ENCODE peak calls at places on chromosomes 5 and 9, in eight cellular contexts. B is heart left ventricle, R is HepG2, X is aorta, D is upper lobe of right lung, E is left lung, V is psoas muscle, W is right cardiac atrium. H is an unnamed sample. For H3K27me3, the result is how much of the 10 kb centered on the place peaks cover.

GRCh38 chr5:113118765-113119164 is 142.2 kb downstream of the DCP2 start:
- ATAC-seq in V (peak), W (peak), R (peak), D (no peak), B (peak), X (peak), E (no peak), H (no peak)

GRCh38 chr9:129242971-129243561 is 65.0 kb upstream of the IER5L start:
- ATAC-seq in R (no peak), V (peak), E (peak), W (peak), X (peak), D (peak), B (no peak), H (peak)

GRCh38 chr5:132260714-132261615 is 3.5 kb downstream of the PDLIM4 start:
- ATAC-seq in V (no peak), W (no peak), B (no peak), E (peak), D (peak), R (no peak), X (no peak), H (no peak)

GRCh38 chr5:50853151-50853550 is 186.7 kb downstream of the PARP8 start:
- ATAC-seq in E (peak), X (peak), R (no peak), D (peak), V (no peak), B (no peak), W (peak), H (peak)

GRCh38 chr5:155633338-155633957 is 619.9 kb downstream of the KIF4B start:
- ATAC-seq in V (no peak), E (no peak), R (no peak), D (peak), W (no peak), X (peak), B (no peak), H (no peak)

GRCh38 chr9:2740616-2741015 is 23.3 kb downstream of the KCNV2 start:
- ATAC-seq in E (no peak), V (no peak), W (no peak), X (no peak), D (no peak), R (no peak), B (no peak), H (no peak)

GRCh38 chr9:87909310-87910041 is 8.3 kb upstream of the SPATA31C1 start:
- ATAC-seq in R (peak), B (no peak), W (peak), X (no peak), D (peak), E (peak), V (no peak), H (no peak)

GRCh38 chr5:132180134-132180745 is 47.4 kb downstream of the P4HA2 start:
- ATAC-seq in V (peak), E (peak), D (peak), B (no peak), X (peak), W (peak), R (peak), H (peak)

GRCh38 chr9:120191141-120191540 is 388.8 kb downstream of the CDK5RAP2 start:
- ATAC-seq in X (no peak), D (no peak), R (no peak), W (no peak), E (no peak), V (no peak), B (no peak), H (no peak)

GRCh38 chr5:130727834-130728233 is 437.2 kb downstream of the HINT1 start:
- ATAC-seq in W (no peak), R (no peak), X (no peak), D (no peak), V (no peak), B (no peak), E (no peak), H (no peak)

GRCh38 chr9:7935666-7936065 is 136.1 kb upstream of the DMAC1 start:
- ATAC-seq in W (no peak), V (no peak), E (peak), X (no peak), B (no peak), R (no peak), D (peak), H (no peak)

GRCh38 chr5:26237489-26237888 is 800.9 kb downstream of the CDH9 start:
- ATAC-seq in V (no peak), B (no peak), W (no peak), D (no peak), R (no peak), X (no peak), E (no peak), H (no peak)

GRCh38 chr5:26232706-26233105 is 805.7 kb downstream of the CDH9 start:
- ATAC-seq in B (no peak), V (no peak), D (peak), W (no peak), X (no peak), R (no peak), E (no peak), H (no peak)

GRCh38 chr5:26231316-26231715 is 807.1 kb downstream of the CDH9 start:
- ATAC-seq in V (no peak), E (no peak), D (no peak), B (no peak), X (no peak), W (no peak), R (no peak), H (no peak)

DNA sequence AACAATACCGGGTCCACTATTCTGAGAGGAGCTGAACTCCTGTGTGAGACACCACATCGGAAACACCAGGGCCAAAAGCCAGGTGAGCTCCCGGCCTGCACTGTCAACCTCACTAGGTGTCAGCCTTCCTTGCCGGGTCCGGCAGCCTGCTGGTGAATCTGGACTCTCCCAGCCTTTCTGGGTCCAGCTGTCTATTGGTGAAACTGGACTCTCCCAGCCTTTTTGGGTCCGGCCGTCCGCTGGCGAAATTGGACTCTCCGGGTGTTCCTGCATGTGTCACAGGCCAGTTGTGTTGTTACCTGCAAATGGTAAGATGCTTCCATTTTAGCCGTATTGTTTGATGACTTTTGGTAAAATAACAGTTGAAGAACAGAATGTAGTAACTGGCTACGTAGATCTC is 801.5 kb downstream of the CDH9 start:
- ATAC-seq in D (no peak), V (no peak), X (no peak), R (no peak), E (no peak), B (no peak), W (no peak), H (no peak)
- H3K4me3 ChIP-seq in D (no peak), V (no peak), X (no peak), R (no peak), E (no peak), B (no peak), W (no peak), H (no peak)

DNA sequence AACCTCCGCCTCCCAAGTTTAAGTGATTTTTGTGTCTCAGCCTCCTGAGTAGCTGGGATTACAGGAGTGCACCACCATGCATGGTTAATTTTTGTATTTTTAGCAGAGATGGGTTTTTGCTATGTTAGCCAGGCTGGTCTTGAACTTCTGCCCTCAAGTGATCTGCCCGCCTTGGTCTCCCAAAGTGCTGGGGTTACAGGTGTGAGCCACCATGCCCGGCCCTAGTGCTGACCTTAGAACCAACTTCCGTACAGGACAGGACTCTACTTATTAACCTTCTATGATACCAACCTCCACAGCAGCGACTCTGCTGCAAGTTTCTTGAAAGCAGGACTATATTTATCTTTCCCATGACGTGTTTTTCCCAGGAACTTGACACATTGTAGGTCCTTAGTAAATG is 176.9 kb downstream of the RGS3 start:
- ATAC-seq in W (no peak), V (no peak), D (no peak), E (no peak), B (no peak), R (no peak), X (no peak), H (no peak)
- H3K27me3 ChIP-seq in W (under half), V (under half), D (under half), E (under half), B (under half), R (under half), X (under half), H (under half)

DNA sequence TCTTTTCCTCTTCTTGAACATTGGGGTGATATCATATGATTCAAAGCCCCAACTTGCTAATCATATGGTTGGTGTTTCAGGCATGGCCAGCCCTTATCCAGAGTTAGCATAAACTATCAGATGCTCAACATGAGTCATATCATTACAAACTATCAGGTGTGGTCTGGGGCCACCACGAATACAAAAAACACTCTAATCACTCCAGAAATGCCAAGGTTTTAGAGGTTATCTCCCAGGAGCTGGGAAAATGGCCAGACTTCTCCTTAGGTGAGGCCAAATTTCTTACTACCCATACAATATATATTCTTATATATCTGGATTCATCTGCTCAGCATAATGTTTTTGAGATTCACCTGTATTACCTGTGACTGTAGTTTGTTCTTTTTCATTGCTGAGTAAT is 210.5 kb downstream of the CCDC171 start:
- ATAC-seq in X (no peak), W (no peak), D (no peak), R (no peak), B (no peak), V (no peak), E (no peak), H (no peak)
- H3K4me3 ChIP-seq in X (no peak), W (no peak), D (no peak), R (no peak), B (no peak), V (no peak), E (no peak), H (no peak)

GRCh38 chr5:148732692-148733091 is 78.4 kb upstream of the HTR4 start:
- ATAC-seq in X (no peak), W (no peak), D (no peak), B (no peak), E (no peak), V (no peak), R (no peak), H (no peak)
- H3K27me3 ChIP-seq in X (under half), W (under half), D (under half), B (under half), E (under half), V (under half), R (under half), H (under half)

GRCh38 chr9:131403493-131403773 is 9.5 kb downstream of the PRRC2B start:
- ATAC-seq in B (no peak), E (no peak), V (no peak), R (no peak), W (no peak), D (no peak), X (no peak), H (no peak)

GRCh38 chr9:131404581-131404980 is 10.7 kb downstream of the PRRC2B start:
- ATAC-seq in B (no peak), V (no peak), D (no peak), X (no peak), R (no peak), W (no peak), E (no peak), H (no peak)

GRCh38 chr9:131402073-131402472 is 8.2 kb downstream of the PRRC2B start:
- ATAC-seq in B (no peak), D (no peak), V (peak), W (no peak), X (no peak), E (no peak), R (no peak), H (no peak)

GRCh38 chr9:131404987-131405386 is 11.1 kb downstream of the PRRC2B start:
- ATAC-seq in D (no peak), B (no peak), E (no peak), R (no peak), W (no peak), V (no peak), X (no peak), H (no peak)

GRCh38 chr9:131402738-131403492 is 9.0 kb downstream of the PRRC2B start:
- ATAC-seq in D (peak), R (peak), E (peak), V (peak), X (peak), W (peak), B (peak), H (peak)
- H3K4me3 ChIP-seq in D (no peak), R (peak), E (no peak), V (peak), X (no peak), W (peak), B (peak), H (peak)

GRCh38 chr5:9441610-9442009 is 104.3 kb downstream of the SEMA5A start:
- ATAC-seq in E (no peak), W (no peak), D (no peak), V (no peak), B (no peak), R (no peak), X (no peak), H (no peak)
- H3K27me3 ChIP-seq in E (under half), W (under half), D (under half), V (under half), B (under half), R (under half), X (under half), H (under half)

GRCh38 chr9:91116711-91117110 is 245.0 kb downstream of the AUH start:
- ATAC-seq in V (no peak), W (no peak), D (no peak), R (no peak), E (no peak), X (no peak), B (no peak), H (no peak)

GRCh38 chr9:91119147-91119546 is 242.6 kb downstream of the AUH start:
- ATAC-seq in V (peak), B (no peak), E (no peak), R (no peak), D (no peak), X (no peak), W (no peak), H (no peak)

GRCh38 chr9:91117474-91117891 is 244.2 kb downstream of the AUH start:
- ATAC-seq in X (peak), W (peak), R (no peak), B (peak), E (peak), V (peak), D (peak), H (no peak)

GRCh38 chr9:91119679-91120078 is 242.0 kb downstream of the AUH start:
- ATAC-seq in V (no peak), B (no peak), D (no peak), E (no peak), W (no peak), X (no peak), R (no peak), H (no peak)

DNA sequence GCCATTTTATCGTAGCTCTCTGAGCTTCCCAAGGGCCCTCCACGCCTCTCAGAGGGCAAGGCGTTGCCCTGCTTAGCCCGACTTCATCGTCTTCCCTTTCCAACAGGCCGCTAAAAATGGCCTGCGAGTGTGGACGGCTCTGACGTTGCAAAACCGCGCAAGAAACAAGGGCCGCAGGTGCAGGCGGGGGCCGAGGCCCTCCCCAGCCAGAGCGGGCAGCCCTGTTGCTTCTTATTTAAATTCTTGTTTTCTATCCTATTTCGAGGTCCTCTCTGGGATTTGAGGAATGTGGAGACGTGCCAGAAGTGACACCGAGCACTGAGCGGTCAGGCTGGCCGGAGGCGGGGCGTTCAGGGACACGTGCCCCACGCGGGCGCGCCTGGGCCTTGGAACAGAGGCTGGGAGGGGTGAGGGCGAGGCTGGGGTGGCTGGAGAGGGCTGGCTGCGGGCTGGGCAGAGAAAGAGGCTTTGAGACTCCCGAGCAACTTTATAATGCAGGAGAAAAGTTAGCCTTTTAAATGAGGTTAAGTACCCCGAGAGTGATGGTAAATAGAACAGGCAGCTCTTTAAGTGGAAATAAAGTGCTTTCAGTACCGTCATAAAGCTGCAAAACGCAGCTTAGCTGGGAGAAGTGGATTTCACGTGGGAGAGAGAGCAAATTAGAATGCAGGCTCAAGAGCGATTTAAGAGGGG is 243.6 kb downstream of the AUH start:
- ATAC-seq in B (peak), X (peak), D (peak), E (peak), W (peak), V (peak), R (no peak), H (peak)
- H3K4me3 ChIP-seq in B (peak), X (no peak), D (peak), E (peak), W (peak), V (peak), R (no peak), H (peak)

DNA sequence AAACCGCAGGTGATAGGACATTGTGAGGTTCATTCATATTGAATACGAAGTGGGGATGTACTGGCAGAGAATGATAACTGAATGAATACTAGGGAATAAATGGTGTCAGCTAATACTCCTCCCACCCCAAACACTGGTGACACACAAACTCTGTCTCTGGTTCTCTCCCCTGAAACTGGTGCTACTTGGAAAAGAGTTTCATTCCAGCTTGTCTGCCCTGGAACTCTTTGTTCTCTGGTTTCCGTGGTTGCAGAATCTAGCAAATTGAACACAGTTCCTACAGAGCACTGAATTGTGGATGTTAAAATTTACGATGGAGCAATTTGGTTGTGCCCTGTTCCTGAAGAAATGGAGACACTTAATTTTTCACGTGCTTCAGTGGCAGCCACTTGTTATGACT is 181.6 kb downstream of the KCTD16 start:
- ATAC-seq in B (no peak), X (no peak), R (no peak), W (no peak), V (no peak), E (no peak), D (no peak), H (no peak)
- H3K27me3 ChIP-seq in B (under half), X (under half), R (under half), W (under half), V (under half), E (under half), D (under half), H (under half)